ENCODE peak calls at places on chromosomes 4 and X, in seven cellular contexts. One of them, this sample, is unnamed.

GRCh38 chr4:118920247-118920646 is 31.6 kb downstream of the SYNPO2 start:
- DNase-seq in A549: no peak
- DNase-seq in thoracic aorta: no peak
- DNase-seq in cardiac fibroblast: peak; percentile 73
- DNase-seq in coronary artery: no peak
- DNase-seq in endothelial cell: no peak
- DNase-seq in AG04450: no peak
- DNase-seq in this sample: no peak

GRCh38 chr4:17515724-17516407 is 901 bp downstream of the CLRN2 start:
- DNase-seq in coronary artery: no peak
- DNase-seq in thoracic aorta: no peak
- DNase-seq in AG04450: no peak
- DNase-seq in cardiac fibroblast: no peak
- DNase-seq in endothelial cell: no peak
- DNase-seq in A549: no peak
- DNase-seq in this sample: no peak

GRCh38 chr4:145069361-145069760 is 28.6 kb downstream of the ANAPC10 start:
- DNase-seq in thoracic aorta: no peak
- DNase-seq in A549: no peak
- DNase-seq in coronary artery: no peak
- DNase-seq in cardiac fibroblast: no peak
- DNase-seq in AG04450: peak; percentile 16
- DNase-seq in endothelial cell: no peak
- DNase-seq in this sample: peak; percentile 56

GRCh38 chr4:106208481-106209460 is 107.2 kb downstream of the TBCK start:
- DNase-seq in A549: no peak
- DNase-seq in endothelial cell: no peak
- DNase-seq in thoracic aorta: no peak
- DNase-seq in coronary artery: no peak
- DNase-seq in cardiac fibroblast: no peak
- DNase-seq in AG04450: no peak
- DNase-seq in this sample: no peak

GRCh38 chr4:168183717-168184571 is 91.6 kb downstream of the ANXA10 start:
- DNase-seq in AG04450: no peak
- DNase-seq in coronary artery: no peak
- DNase-seq in A549: peak; percentile 14
- DNase-seq in endothelial cell: no peak
- DNase-seq in thoracic aorta: no peak
- DNase-seq in cardiac fibroblast: peak; percentile 63
- DNase-seq in this sample: peak; percentile 50

GRCh38 chr4:111639876-111640275 is 505.4 kb upstream of the FAM241A start:
- DNase-seq in coronary artery: no peak
- DNase-seq in endothelial cell: no peak
- DNase-seq in A549: no peak
- DNase-seq in thoracic aorta: no peak
- DNase-seq in AG04450: no peak
- DNase-seq in cardiac fibroblast: peak; percentile 25
- DNase-seq in this sample: peak; percentile 40

GRCh38 chrX:29530520-29530919 is 684.8 kb upstream of the MAGEB2 start:
- DNase-seq in thoracic aorta: no peak
- DNase-seq in coronary artery: no peak
- DNase-seq in AG04450: peak; percentile 3
- DNase-seq in A549: no peak
- DNase-seq in endothelial cell: no peak
- DNase-seq in cardiac fibroblast: peak; percentile 63
- DNase-seq in this sample: peak; percentile 35

GRCh38 chrX:148043456-148043855 is 62.3 kb downstream of the FMR1NB start:
- DNase-seq in coronary artery: no peak
- DNase-seq in cardiac fibroblast: peak; percentile 7
- DNase-seq in AG04450: no peak
- DNase-seq in endothelial cell: no peak
- DNase-seq in A549: no peak
- DNase-seq in thoracic aorta: no peak
- DNase-seq in this sample: peak; percentile 17

GRCh38 chrX:40539214-40540142 is 41.3 kb upstream of the ATP6AP2 start:
- DNase-seq in AG04450: peak; percentile 11
- DNase-seq in cardiac fibroblast: peak; percentile 72
- DNase-seq in A549: no peak
- DNase-seq in endothelial cell: peak; percentile 25
- DNase-seq in thoracic aorta: no peak
- DNase-seq in coronary artery: no peak
- DNase-seq in this sample: peak; percentile 24

GRCh38 chr4:106384878-106385277 is 16.3 kb upstream of the GIMD1 start:
- DNase-seq in cardiac fibroblast: no peak
- DNase-seq in AG04450: no peak
- DNase-seq in endothelial cell: no peak
- DNase-seq in thoracic aorta: no peak
- DNase-seq in A549: no peak
- DNase-seq in coronary artery: no peak
- DNase-seq in this sample: no peak

DNA sequence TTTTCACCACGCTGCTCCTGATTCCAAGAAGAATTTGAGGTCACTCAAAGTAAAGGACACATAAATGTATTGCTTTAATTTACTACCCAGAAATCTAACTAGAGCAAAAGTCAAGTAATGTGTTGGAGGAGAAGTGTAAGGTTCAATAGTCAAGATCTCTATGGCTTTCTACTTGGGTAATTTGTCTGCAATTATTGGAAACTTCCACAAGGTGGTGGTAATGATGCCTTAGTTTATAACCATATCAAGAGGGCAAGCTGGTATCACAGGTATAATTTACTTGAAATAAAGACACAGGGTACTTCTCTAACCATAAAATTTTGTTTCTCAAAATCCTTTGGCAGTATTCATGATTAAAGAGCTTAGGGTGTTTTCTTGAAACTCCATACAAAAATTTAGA is 10.2 kb upstream of the GRIA3 start:
- DNase-seq in AG04450: no peak
- DNase-seq in cardiac fibroblast: no peak
- DNase-seq in coronary artery: no peak
- DNase-seq in endothelial cell: no peak
- DNase-seq in A549: no peak
- DNase-seq in thoracic aorta: no peak
- DNase-seq in this sample: peak; percentile 18
- TF ChIP-seq CTCF in AG04450: no peak
- TF ChIP-seq CTCF in cardiac fibroblast: no peak
- TF ChIP-seq CTCF in coronary artery: no peak
- TF ChIP-seq CTCF in endothelial cell: peak; percentile 35
- TF ChIP-seq CTCF in A549: peak; percentile 19
- TF ChIP-seq CTCF in thoracic aorta: no peak
- TF ChIP-seq CTCF in this sample: peak; percentile 67

DNA sequence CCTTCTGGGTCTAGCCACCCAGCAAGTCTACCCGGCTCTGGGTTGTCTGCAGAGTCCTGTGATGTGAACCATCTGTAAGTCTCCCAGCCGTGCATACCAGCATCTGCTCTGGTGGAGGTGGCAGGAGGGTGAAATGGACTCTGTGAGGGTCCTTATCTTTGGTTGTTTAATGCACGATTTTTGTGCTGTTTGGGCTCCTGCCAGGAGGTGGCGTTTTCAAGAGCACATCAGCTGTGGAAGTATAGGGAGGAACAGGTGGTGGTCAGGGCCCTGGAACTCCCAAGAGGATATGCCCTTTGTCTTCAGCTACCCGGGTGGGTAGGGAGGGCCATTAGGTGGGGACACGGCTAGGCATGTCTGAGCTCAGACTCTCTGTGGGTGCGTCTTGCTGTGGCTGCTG is 66.5 kb upstream of the ZFP42 start:
- DNase-seq in endothelial cell: peak; percentile 39
- DNase-seq in coronary artery: no peak
- DNase-seq in thoracic aorta: no peak
- DNase-seq in AG04450: no peak
- DNase-seq in cardiac fibroblast: no peak
- DNase-seq in A549: no peak
- DNase-seq in this sample: no peak
- TF ChIP-seq CTCF in endothelial cell: peak; percentile 59
- TF ChIP-seq CTCF in coronary artery: no peak
- TF ChIP-seq CTCF in thoracic aorta: no peak
- TF ChIP-seq CTCF in AG04450: no peak
- TF ChIP-seq CTCF in cardiac fibroblast: peak; percentile 24
- TF ChIP-seq CTCF in A549: no peak
- TF ChIP-seq CTCF in this sample: peak; percentile 27

GRCh38 chrX:34770511-34770910 is 113.4 kb upstream of the TMEM47 start:
- DNase-seq in coronary artery: no peak
- DNase-seq in endothelial cell: no peak
- DNase-seq in cardiac fibroblast: peak; percentile 26
- DNase-seq in AG04450: no peak
- DNase-seq in thoracic aorta: no peak
- DNase-seq in A549: no peak
- DNase-seq in this sample: no peak
- TF ChIP-seq CTCF in coronary artery: no peak
- TF ChIP-seq CTCF in endothelial cell: no peak
- TF ChIP-seq CTCF in cardiac fibroblast: no peak
- TF ChIP-seq CTCF in AG04450: no peak
- TF ChIP-seq CTCF in thoracic aorta: no peak
- TF ChIP-seq CTCF in A549: no peak
- TF ChIP-seq CTCF in this sample: no peak

GRCh38 chr4:136690363-136690762 is 841.9 kb downstream of the PCDH18 start:
- DNase-seq in endothelial cell: no peak
- DNase-seq in A549: no peak
- DNase-seq in thoracic aorta: no peak
- DNase-seq in coronary artery: no peak
- DNase-seq in AG04450: no peak
- DNase-seq in cardiac fibroblast: no peak
- DNase-seq in this sample: no peak

GRCh38 chr4:136687596-136687995 is 844.7 kb downstream of the PCDH18 start:
- DNase-seq in AG04450: no peak
- DNase-seq in endothelial cell: no peak
- DNase-seq in A549: no peak
- DNase-seq in thoracic aorta: no peak
- DNase-seq in cardiac fibroblast: no peak
- DNase-seq in coronary artery: no peak
- DNase-seq in this sample: no peak

GRCh38 chr4:136687118-136687517 is 845.2 kb downstream of the PCDH18 start:
- DNase-seq in cardiac fibroblast: peak; percentile 3
- DNase-seq in A549: no peak
- DNase-seq in endothelial cell: no peak
- DNase-seq in thoracic aorta: no peak
- DNase-seq in AG04450: no peak
- DNase-seq in coronary artery: no peak
- DNase-seq in this sample: no peak

GRCh38 chr4:136691607-136692006 is 840.7 kb downstream of the PCDH18 start:
- DNase-seq in cardiac fibroblast: no peak
- DNase-seq in endothelial cell: no peak
- DNase-seq in A549: no peak
- DNase-seq in coronary artery: no peak
- DNase-seq in AG04450: no peak
- DNase-seq in thoracic aorta: no peak
- DNase-seq in this sample: no peak
- TF ChIP-seq CTCF in cardiac fibroblast: no peak
- TF ChIP-seq CTCF in endothelial cell: no peak
- TF ChIP-seq CTCF in A549: no peak
- TF ChIP-seq CTCF in coronary artery: no peak
- TF ChIP-seq CTCF in AG04450: no peak
- TF ChIP-seq CTCF in thoracic aorta: no peak
- TF ChIP-seq CTCF in this sample: no peak

GRCh38 chrX:110212299-110212698 is 105.6 kb downstream of the AMMECR1 start:
- DNase-seq in A549: peak; percentile 17
- DNase-seq in endothelial cell: no peak
- DNase-seq in AG04450: no peak
- DNase-seq in cardiac fibroblast: no peak
- DNase-seq in coronary artery: no peak
- DNase-seq in thoracic aorta: no peak
- DNase-seq in this sample: no peak
- TF ChIP-seq CTCF in A549: no peak
- TF ChIP-seq CTCF in endothelial cell: peak; percentile 52
- TF ChIP-seq CTCF in AG04450: peak; percentile 25
- TF ChIP-seq CTCF in cardiac fibroblast: no peak
- TF ChIP-seq CTCF in coronary artery: no peak
- TF ChIP-seq CTCF in thoracic aorta: no peak
- TF ChIP-seq CTCF in this sample: peak; percentile 53

DNA sequence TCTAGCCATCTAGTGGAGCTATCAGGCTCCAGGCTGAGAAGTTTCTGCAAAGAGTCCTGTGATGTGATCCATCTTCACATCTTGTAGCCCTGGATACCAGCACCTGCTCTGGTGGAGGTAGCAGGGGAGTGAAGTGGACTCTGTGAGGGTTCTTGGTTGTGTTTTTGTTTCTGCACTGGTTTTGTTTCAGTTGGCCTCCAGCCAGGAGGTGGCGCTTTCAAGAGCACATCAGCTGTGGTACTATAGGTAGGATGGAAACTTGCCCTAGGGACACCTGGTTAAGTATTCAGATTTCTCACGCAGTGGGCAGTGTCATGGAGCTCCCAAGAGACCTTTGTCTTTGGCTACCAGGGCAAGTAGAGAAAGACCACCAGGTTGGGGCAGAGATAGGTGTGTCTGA is 257.5 kb upstream of the SLC7A11 start:
- DNase-seq in AG04450: no peak
- DNase-seq in coronary artery: no peak
- DNase-seq in endothelial cell: no peak
- DNase-seq in cardiac fibroblast: no peak
- DNase-seq in A549: no peak
- DNase-seq in thoracic aorta: no peak
- DNase-seq in this sample: no peak
- TF ChIP-seq CTCF in AG04450: no peak
- TF ChIP-seq CTCF in coronary artery: no peak
- TF ChIP-seq CTCF in endothelial cell: no peak
- TF ChIP-seq CTCF in cardiac fibroblast: no peak
- TF ChIP-seq CTCF in A549: no peak
- TF ChIP-seq CTCF in thoracic aorta: no peak
- TF ChIP-seq CTCF in this sample: no peak

DNA sequence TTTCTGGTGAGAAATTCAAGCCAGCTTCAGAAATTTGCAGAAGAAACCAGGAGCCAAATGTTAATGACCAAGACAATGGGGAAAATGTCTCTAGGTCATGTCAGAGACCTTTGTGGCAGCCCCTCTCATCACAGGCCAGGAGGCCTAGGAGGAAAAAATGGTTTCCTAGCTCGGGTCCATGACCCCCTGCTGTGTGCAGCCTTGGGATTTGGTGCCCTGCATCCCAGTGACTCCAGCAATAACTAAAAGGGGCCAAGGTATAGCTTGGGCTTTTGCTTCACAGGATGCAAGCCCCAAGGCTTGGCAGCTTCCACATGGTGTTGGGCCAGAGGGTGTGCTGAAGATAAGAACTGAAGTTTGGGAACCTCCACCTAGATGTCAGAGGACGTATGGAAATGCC is 814.7 kb upstream of the SLIT2 start:
- DNase-seq in cardiac fibroblast: no peak
- DNase-seq in coronary artery: no peak
- DNase-seq in AG04450: no peak
- DNase-seq in endothelial cell: no peak
- DNase-seq in A549: no peak
- DNase-seq in thoracic aorta: no peak
- DNase-seq in this sample: no peak
- TF ChIP-seq CTCF in cardiac fibroblast: no peak
- TF ChIP-seq CTCF in coronary artery: no peak
- TF ChIP-seq CTCF in AG04450: no peak
- TF ChIP-seq CTCF in endothelial cell: no peak
- TF ChIP-seq CTCF in A549: no peak
- TF ChIP-seq CTCF in thoracic aorta: no peak
- TF ChIP-seq CTCF in this sample: no peak